ENCODE peak calls at places on chromosomes 13 and 19, in five cellular contexts. One of them, this sample, is unnamed.

GRCh38 chr19:15421136-15421535 is 2.3 kb upstream of the AKAP8L start:
- DNase-seq in fibroblast of lung: no peak
- DNase-seq in H9: no peak
- DNase-seq in CD4-positive, alpha-beta T cell: no peak
- DNase-seq in HL-60: no peak
- DNase-seq in this sample: no peak

GRCh38 chr19:14432817-14433453 is at the start of gene PKN1:
- DNase-seq in fibroblast of lung: no peak
- DNase-seq in H9: peak; percentile 67
- DNase-seq in CD4-positive, alpha-beta T cell: peak; percentile 52
- DNase-seq in HL-60: no peak
- DNase-seq in this sample: no peak

GRCh38 chr13:77028202-77028601 is 1.2 kb upstream of the FBXL3 start:
- DNase-seq in fibroblast of lung: peak; percentile 49
- DNase-seq in H9: no peak
- DNase-seq in CD4-positive, alpha-beta T cell: no peak
- DNase-seq in HL-60: no peak
- DNase-seq in this sample: no peak

GRCh38 chr13:46858776-46859175 is 38.1 kb downstream of the HTR2A start:
- DNase-seq in fibroblast of lung: no peak
- DNase-seq in H9: no peak
- DNase-seq in CD4-positive, alpha-beta T cell: no peak
- DNase-seq in HL-60: no peak
- DNase-seq in this sample: no peak

GRCh38 chr19:44618640-44619357 is 5.4 kb downstream of the IGSF23 start:
- DNase-seq in fibroblast of lung: no peak
- DNase-seq in H9: no peak
- DNase-seq in CD4-positive, alpha-beta T cell: no peak
- DNase-seq in HL-60: no peak
- DNase-seq in this sample: no peak

GRCh38 chr19:28603453-28603852 is 609.5 kb downstream of the UQCRFS1 start:
- DNase-seq in fibroblast of lung: no peak
- DNase-seq in H9: no peak
- DNase-seq in CD4-positive, alpha-beta T cell: no peak
- DNase-seq in HL-60: no peak
- DNase-seq in this sample: no peak

GRCh38 chr13:113002206-113002821 is 33.3 kb downstream of the MCF2L start:
- DNase-seq in fibroblast of lung: no peak
- DNase-seq in H9: peak; percentile 81
- DNase-seq in CD4-positive, alpha-beta T cell: no peak
- DNase-seq in HL-60: no peak
- DNase-seq in this sample: no peak

GRCh38 chr19:52498571-52498970 is 28.9 kb upstream of the ZNF808 start:
- DNase-seq in fibroblast of lung: no peak
- DNase-seq in H9: no peak
- DNase-seq in CD4-positive, alpha-beta T cell: no peak
- DNase-seq in HL-60: no peak
- DNase-seq in this sample: no peak

GRCh38 chr13:80524447-80525215 is 183.7 kb upstream of the SPRY2 start:
- DNase-seq in fibroblast of lung: peak; percentile 21
- DNase-seq in H9: no peak
- DNase-seq in CD4-positive, alpha-beta T cell: no peak
- DNase-seq in HL-60: no peak
- DNase-seq in this sample: no peak

GRCh38 chr19:17687857-17688784 is at the start of gene UNC13A:
- DNase-seq in fibroblast of lung: peak; percentile 20
- DNase-seq in H9: peak; percentile 83
- DNase-seq in CD4-positive, alpha-beta T cell: peak; percentile 50
- DNase-seq in HL-60: peak; percentile 23
- DNase-seq in this sample: no peak

GRCh38 chr13:39672378-39673132 is 17.1 kb downstream of the COG6 start:
- DNase-seq in fibroblast of lung: no peak
- DNase-seq in H9: no peak
- DNase-seq in CD4-positive, alpha-beta T cell: no peak
- DNase-seq in HL-60: no peak
- DNase-seq in this sample: no peak

GRCh38 chr13:35818577-35819165 is 312.5 kb downstream of the DCLK1 start:
- DNase-seq in fibroblast of lung: peak; percentile 30
- DNase-seq in H9: no peak
- DNase-seq in CD4-positive, alpha-beta T cell: no peak
- DNase-seq in HL-60: no peak
- DNase-seq in this sample: no peak

GRCh38 chr13:44818428-44818827 is 170.8 kb downstream of the NUFIP1 start:
- DNase-seq in fibroblast of lung: no peak
- DNase-seq in H9: peak; percentile 53
- DNase-seq in CD4-positive, alpha-beta T cell: no peak
- DNase-seq in HL-60: no peak
- DNase-seq in this sample: no peak

GRCh38 chr13:44300895-44301638 is 72.6 kb upstream of the SERP2 start:
- DNase-seq in fibroblast of lung: peak; percentile 94
- DNase-seq in H9: no peak
- DNase-seq in CD4-positive, alpha-beta T cell: no peak
- DNase-seq in HL-60: no peak
- DNase-seq in this sample: peak; percentile 53

GRCh38 chr13:45325806-45326205 is 15.2 kb downstream of the TPT1 start:
- DNase-seq in fibroblast of lung: peak; percentile 91
- DNase-seq in H9: no peak
- DNase-seq in CD4-positive, alpha-beta T cell: no peak
- DNase-seq in HL-60: peak; percentile 88
- DNase-seq in this sample: no peak

GRCh38 chr13:106721599-106721998 is 153.7 kb upstream of the ARGLU1 start:
- DNase-seq in fibroblast of lung: no peak
- DNase-seq in H9: no peak
- DNase-seq in CD4-positive, alpha-beta T cell: no peak
- DNase-seq in HL-60: no peak
- DNase-seq in this sample: no peak

DNA sequence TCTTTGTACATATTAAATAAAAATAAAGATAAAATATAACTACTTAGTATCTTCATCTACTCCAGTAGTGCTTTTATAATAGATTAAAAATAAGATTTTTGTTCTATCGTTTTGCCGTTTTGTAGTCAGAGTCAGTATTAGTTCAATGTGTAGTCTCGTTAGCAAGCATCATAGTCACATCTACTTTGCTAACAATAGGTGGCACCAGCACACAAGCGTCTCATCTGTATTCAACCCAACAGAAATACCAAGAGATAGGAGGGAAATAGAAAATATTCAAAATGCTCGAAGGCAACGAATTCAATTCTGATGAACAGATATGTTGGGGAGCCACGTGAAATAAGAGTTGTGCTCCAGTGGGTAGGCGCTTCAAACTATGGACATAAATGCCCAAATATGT is 21.4 kb upstream of the MICU2 start:
- DNase-seq in fibroblast of lung: peak; percentile 26
- DNase-seq in H9: no peak
- DNase-seq in CD4-positive, alpha-beta T cell: no peak
- DNase-seq in HL-60: peak; percentile 29
- DNase-seq in this sample: no peak
- TF ChIP-seq CTCF in fibroblast of lung: peak; percentile 49
- TF ChIP-seq CTCF in H9: peak; percentile 61
- TF ChIP-seq CTCF in CD4-positive, alpha-beta T cell: peak; percentile 62
- TF ChIP-seq CTCF in HL-60: peak; percentile 32
- TF ChIP-seq CTCF in this sample: no peak

GRCh38 chr19:1601613-1602064 is 3.6 kb downstream of the UQCR11 start:
- DNase-seq in fibroblast of lung: no peak
- DNase-seq in H9: no peak
- DNase-seq in CD4-positive, alpha-beta T cell: no peak
- DNase-seq in HL-60: no peak
- DNase-seq in this sample: no peak
- TF ChIP-seq CTCF in fibroblast of lung: peak; percentile 5
- TF ChIP-seq CTCF in H9: peak; percentile 53
- TF ChIP-seq CTCF in CD4-positive, alpha-beta T cell: no peak
- TF ChIP-seq CTCF in HL-60: no peak
- TF ChIP-seq CTCF in this sample: no peak

DNA sequence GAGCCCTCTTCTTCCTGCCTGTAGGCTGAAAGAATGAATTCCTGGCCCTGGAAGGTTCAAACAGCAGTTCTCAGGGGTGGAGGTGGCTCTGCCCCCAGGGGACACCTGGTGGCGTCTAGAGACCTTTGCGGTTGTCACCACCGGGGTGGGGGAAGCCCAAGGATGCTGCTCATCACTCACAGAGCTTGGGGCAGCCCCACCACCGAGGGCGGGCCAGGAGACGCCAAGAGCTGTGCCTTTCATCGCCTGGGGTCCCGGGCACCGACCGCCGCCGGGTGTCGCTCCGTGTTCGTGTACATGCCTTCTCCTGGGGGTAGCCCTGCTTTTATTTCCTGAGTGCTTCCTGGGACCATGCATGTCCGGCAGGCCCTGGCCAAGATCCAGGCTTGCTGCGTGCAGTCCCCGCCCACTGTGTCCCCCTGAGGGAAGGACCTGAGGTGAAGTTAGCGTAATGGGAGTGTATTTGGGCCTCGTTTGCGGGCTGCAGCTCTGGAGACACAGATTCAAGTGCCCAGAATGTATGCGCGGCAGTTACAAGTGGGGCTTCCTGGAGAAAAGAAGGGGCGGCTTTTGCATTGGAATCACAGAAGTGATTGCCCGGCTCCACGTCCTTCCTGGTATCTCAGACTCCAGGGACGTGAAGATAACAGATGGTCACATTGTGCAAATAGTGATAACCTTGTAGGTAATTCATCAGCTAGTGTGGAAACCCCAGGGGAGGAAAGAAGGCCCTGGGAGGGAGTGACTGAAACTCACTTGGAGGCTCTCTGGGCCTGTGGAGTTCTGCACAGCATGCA is 7.8 kb downstream of the DOT1L start:
- DNase-seq in fibroblast of lung: peak; percentile 42
- DNase-seq in H9: peak; percentile 71
- DNase-seq in CD4-positive, alpha-beta T cell: peak; percentile 62
- DNase-seq in HL-60: no peak
- DNase-seq in this sample: no peak
- TF ChIP-seq CTCF in fibroblast of lung: no peak
- TF ChIP-seq CTCF in H9: peak; percentile 44
- TF ChIP-seq CTCF in CD4-positive, alpha-beta T cell: no peak
- TF ChIP-seq CTCF in HL-60: no peak
- TF ChIP-seq CTCF in this sample: peak; percentile 22

GRCh38 chr19:46824887-46825730 is 25.5 kb downstream of the AP2S1 start:
- DNase-seq in fibroblast of lung: no peak
- DNase-seq in H9: no peak
- DNase-seq in CD4-positive, alpha-beta T cell: no peak
- DNase-seq in HL-60: peak; percentile 42
- DNase-seq in this sample: peak; percentile 68
- TF ChIP-seq CTCF in fibroblast of lung: no peak
- TF ChIP-seq CTCF in H9: no peak
- TF ChIP-seq CTCF in CD4-positive, alpha-beta T cell: no peak
- TF ChIP-seq CTCF in HL-60: no peak
- TF ChIP-seq CTCF in this sample: no peak

DNA sequence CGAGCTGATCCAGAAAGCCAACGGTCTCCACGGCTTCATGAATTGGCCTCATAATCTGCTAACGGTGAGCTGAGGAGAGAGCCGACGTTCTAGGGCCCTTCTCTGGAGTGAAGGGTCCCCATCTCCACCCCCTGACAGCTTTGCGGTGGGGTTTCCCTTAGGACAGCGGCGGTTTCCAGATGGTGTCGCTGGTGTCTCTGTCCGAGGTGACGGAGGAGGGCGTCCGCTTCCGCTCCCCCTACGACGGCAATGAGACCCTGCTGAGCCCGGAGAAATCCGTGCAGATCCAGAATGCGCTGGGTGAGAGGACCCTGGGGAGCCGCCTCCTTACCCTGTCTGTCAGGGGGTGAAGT is 692 bp downstream of the QTRT1 start:
- DNase-seq in fibroblast of lung: no peak
- DNase-seq in H9: peak; percentile 65
- DNase-seq in CD4-positive, alpha-beta T cell: no peak
- DNase-seq in HL-60: peak; percentile 48
- DNase-seq in this sample: no peak
- TF ChIP-seq CTCF in fibroblast of lung: no peak
- TF ChIP-seq CTCF in H9: no peak
- TF ChIP-seq CTCF in CD4-positive, alpha-beta T cell: no peak
- TF ChIP-seq CTCF in HL-60: no peak
- TF ChIP-seq CTCF in this sample: no peak

GRCh38 chr13:67421475-67421874 is 191.3 kb upstream of the PCDH9 start:
- DNase-seq in fibroblast of lung: no peak
- DNase-seq in H9: no peak
- DNase-seq in CD4-positive, alpha-beta T cell: no peak
- DNase-seq in HL-60: no peak
- DNase-seq in this sample: no peak

GRCh38 chr13:67410645-67411044 is 180.5 kb upstream of the PCDH9 start:
- DNase-seq in fibroblast of lung: no peak
- DNase-seq in H9: no peak
- DNase-seq in CD4-positive, alpha-beta T cell: no peak
- DNase-seq in HL-60: no peak
- DNase-seq in this sample: no peak

GRCh38 chr13:67416047-67416925 is 186.2 kb upstream of the PCDH9 start:
- DNase-seq in fibroblast of lung: peak; percentile 9
- DNase-seq in H9: peak; percentile 81
- DNase-seq in CD4-positive, alpha-beta T cell: no peak
- DNase-seq in HL-60: peak; percentile 19
- DNase-seq in this sample: no peak
- TF ChIP-seq CTCF in fibroblast of lung: no peak
- TF ChIP-seq CTCF in H9: peak; percentile 88
- TF ChIP-seq CTCF in CD4-positive, alpha-beta T cell: no peak
- TF ChIP-seq CTCF in HL-60: peak; percentile 25
- TF ChIP-seq CTCF in this sample: no peak

This sample was measured in CD14-positive monocyte.